ENCODE peak calls at places on chromosomes 12 and 14, in eight cellular contexts. C is Peyer's patch; I is cardiac muscle cell; D is PC-9; X is suprapubic skin; W is CD8-positive, alpha-beta T cell; T is right lobe of liver; H is left ventricle myocardium inferior. U is an unnamed sample.

GRCh38 chr14:89212386-89213235 is 204.4 kb downstream of the FOXN3 start:
- DNase-seq in C (no peak), I (no peak), D (no peak), X (no peak), W (no peak), T (no peak), H (no peak), U (no peak)

GRCh38 chr14:69637503-69638030 is 26.2 kb downstream of the SUSD6 start:
- DNase-seq in C (peak; percentile 90), I (peak; percentile 64), D (no peak), X (no peak), W (no peak), T (peak; percentile 89), H (peak; percentile 46), U (no peak)

GRCh38 chr12:54412348-54412747 is 6.7 kb downstream of the ITGA5 start:
- DNase-seq in C (no peak), I (no peak), D (no peak), X (peak; percentile 58), W (no peak), T (no peak), H (no peak), U (no peak)

GRCh38 chr12:100375023-100375737 is 18.3 kb downstream of the SLC17A8 start:
- DNase-seq in C (peak; percentile 61), I (no peak), D (no peak), X (no peak), W (no peak), T (no peak), H (peak; percentile 72), U (no peak)

GRCh38 chr14:55588259-55588699 is 8.3 kb downstream of the KTN1 start:
- DNase-seq in C (no peak), I (no peak), D (no peak), X (no peak), W (no peak), T (no peak), H (no peak), U (no peak)

GRCh38 chr12:110514363-110514762 is 12.2 kb downstream of the RAD9B start:
- DNase-seq in C (no peak), I (no peak), D (no peak), X (no peak), W (no peak), T (no peak), H (no peak), U (no peak)

GRCh38 chr12:53232641-53233538 is 881 bp upstream of the RARG start:
- DNase-seq in C (peak; percentile 66), I (peak; percentile 66), D (peak; percentile 54), X (peak; percentile 82), W (peak; percentile 41), T (no peak), H (peak; percentile 60), U (no peak)

GRCh38 chr14:102316048-102316745 is 3.3 kb upstream of the ZNF839 start:
- DNase-seq in C (no peak), I (peak; percentile 63), D (no peak), X (no peak), W (peak; percentile 20), T (no peak), H (no peak), U (no peak)

GRCh38 chr12:99984271-99985128 is at the start of gene ANKS1B:
- DNase-seq in C (peak; percentile 49), I (peak; percentile 86), D (no peak), X (peak; percentile 62), W (no peak), T (peak; percentile 46), H (peak; percentile 34), U (no peak)

GRCh38 chr14:77889971-77890442 is 90.1 kb downstream of the ADCK1 start:
- DNase-seq in C (no peak), I (no peak), D (no peak), X (no peak), W (no peak), T (no peak), H (no peak), U (peak; percentile 13)

GRCh38 chr14:64478634-64479250 is 13.4 kb downstream of the AKAP5 start:
- DNase-seq in C (no peak), I (no peak), D (no peak), X (no peak), W (no peak), T (no peak), H (no peak), U (no peak)

GRCh38 chr12:131044136-131044535 is 90.4 kb downstream of the ADGRD1 start:
- DNase-seq in C (no peak), I (no peak), D (no peak), X (peak; percentile 57), W (no peak), T (no peak), H (no peak), U (no peak)

GRCh38 chr12:94689002-94689645 is 38.8 kb upstream of the TMCC3 start:
- DNase-seq in C (no peak), I (no peak), D (no peak), X (no peak), W (no peak), T (no peak), H (no peak), U (no peak)

GRCh38 chr14:73719361-73719760 is 5.2 kb upstream of the PNMA1 start:
- DNase-seq in C (no peak), I (no peak), D (no peak), X (no peak), W (no peak), T (no peak), H (no peak), U (no peak)

GRCh38 chr12:21891763-21892217 is 49.4 kb downstream of the ABCC9 start:
- DNase-seq in C (no peak), I (no peak), D (no peak), X (peak; percentile 73), W (no peak), T (peak; percentile 63), H (peak; percentile 60), U (no peak)

GRCh38 chr12:120514002-120514401 is 15.0 kb downstream of the COQ5 start:
- DNase-seq in C (no peak), I (no peak), D (no peak), X (no peak), W (no peak), T (no peak), H (no peak), U (no peak)

GRCh38 chr14:77251870-77252269 is 19.1 kb downstream of the NGB start:
- DNase-seq in C (no peak), I (no peak), D (no peak), X (no peak), W (no peak), T (no peak), H (no peak), U (no peak)

GRCh38 chr12:18807714-18808113 is 69.8 kb downstream of the CAPZA3 start:
- DNase-seq in C (no peak), I (no peak), D (no peak), X (no peak), W (no peak), T (no peak), H (no peak), U (no peak)

GRCh38 chr12:68784015-68784414 is 24.0 kb upstream of the MDM2 start:
- DNase-seq in C (no peak), I (no peak), D (no peak), X (no peak), W (no peak), T (no peak), H (no peak), U (no peak)

GRCh38 chr14:95235351-95235750 is 78.0 kb upstream of the DICER1 start:
- DNase-seq in C (no peak), I (no peak), D (no peak), X (no peak), W (no peak), T (no peak), H (no peak), U (no peak)

GRCh38 chr14:23568021-23568599 is 519 bp upstream of the AP1G2 start:
- DNase-seq in C (no peak), I (no peak), D (no peak), X (peak; percentile 33), W (no peak), T (no peak), H (no peak), U (no peak)

DNA sequence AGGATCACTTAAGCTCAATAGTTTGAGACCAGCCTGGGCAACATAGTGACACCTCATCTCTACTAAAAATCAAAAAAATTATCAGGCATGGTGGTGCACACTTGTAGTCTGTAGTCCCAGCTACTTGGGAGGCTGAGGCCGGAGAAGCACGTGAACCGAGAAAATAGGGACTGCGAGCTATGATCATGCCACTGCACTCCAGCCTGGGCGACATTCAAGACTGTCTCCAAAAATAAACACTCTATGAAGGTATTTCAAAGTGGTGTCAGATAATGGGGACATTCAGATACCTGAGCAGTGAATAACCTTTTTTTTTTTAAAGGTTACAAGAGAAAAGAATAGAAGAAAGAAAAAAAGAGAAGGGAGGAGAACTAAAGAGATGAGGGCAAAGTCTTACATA is 98.1 kb downstream of the MED13L start:
- DNase-seq in C (no peak), I (no peak), D (no peak), X (no peak), W (no peak), T (no peak), H (no peak), U (no peak)
- H3K27ac ChIP-seq in C (no peak overlapping the region), I (no peak overlapping the region), D (no peak overlapping the region), X (no peak overlapping the region), W (no peak overlapping the region), T (no peak overlapping the region), H (no peak overlapping the region), U (no peak overlapping the region)

GRCh38 chr12:57887631-57888406 is 41.3 kb upstream of the CTDSP2 start:
- DNase-seq in C (no peak), I (peak; percentile 25), D (peak; percentile 43), X (no peak), W (no peak), T (no peak), H (no peak), U (no peak)
- H3K4me3 ChIP-seq in C (no peak overlapping the region), I (no peak overlapping the region), D (peak overlapping the region; percentile 45), X (peak overlapping the region; percentile 20), W (no peak overlapping the region), T (no peak overlapping the region), H (peak overlapping the region; percentile 50), U (no peak overlapping the region)

GRCh38 chr14:75990297-75990696 is 4.7 kb downstream of the IFT43 start:
- DNase-seq in C (no peak), I (no peak), D (no peak), X (no peak), W (no peak), T (no peak), H (no peak), U (no peak)
- H3K27ac ChIP-seq in C (no peak overlapping the region), I (no peak overlapping the region), D (no peak overlapping the region), X (no peak overlapping the region), W (no peak overlapping the region), T (no peak overlapping the region), H (no peak overlapping the region), U (no peak overlapping the region)

GRCh38 chr14:105876829-105877228 is 350.4 kb downstream of the TMEM121 start:
- DNase-seq in C (no peak), I (no peak), D (no peak), X (no peak), W (no peak), T (peak; percentile 6), H (no peak), U (no peak)

GRCh38 chr14:105878554-105878953 is 352.2 kb downstream of the TMEM121 start:
- DNase-seq in C (no peak), I (no peak), D (no peak), X (peak; percentile 34), W (peak; percentile 7), T (no peak), H (peak; percentile 5), U (no peak)

GRCh38 chr14:105876158-105876557 is 349.8 kb downstream of the TMEM121 start:
- DNase-seq in C (no peak), I (no peak), D (no peak), X (no peak), W (peak; percentile 1), T (peak; percentile 4), H (no peak), U (no peak)

GRCh38 chr14:105878125-105878524 is 351.7 kb downstream of the TMEM121 start:
- DNase-seq in C (peak; percentile 35), I (no peak), D (no peak), X (peak; percentile 46), W (peak; percentile 6), T (peak; percentile 3), H (peak; percentile 5), U (no peak)

GRCh38 chr14:105877645-105878044 is 351.3 kb downstream of the TMEM121 start:
- DNase-seq in C (no peak), I (no peak), D (no peak), X (no peak), W (peak; percentile 7), T (no peak), H (peak; percentile 5), U (no peak)
- H3K4me3 ChIP-seq in C (no peak overlapping the region), I (no peak overlapping the region), D (no peak overlapping the region), X (no peak overlapping the region), W (no peak overlapping the region), T (no peak overlapping the region), H (no peak overlapping the region), U (no peak overlapping the region)